ENCODE peak calls at places on chromosome 5, in nine cellular contexts. One of them, this sample, is unnamed.

GRCh38 chr5:100706796-100707195 is 171.6 kb downstream of the FAM174A start:
- DNase-seq in SJCRH30: peak
- DNase-seq in right lobe of liver: no peak
- DNase-seq in heart left ventricle: no peak
- DNase-seq in lower lobe of right lung: no peak
- DNase-seq in GM23248: peak
- DNase-seq in OCI-LY7: peak
- DNase-seq in cardiac fibroblast: peak
- DNase-seq in HCT116: no peak
- DNase-seq in this sample: no peak

GRCh38 chr5:119082691-119083090 is 11.8 kb downstream of the DMXL1 start:
- DNase-seq in SJCRH30: no peak
- DNase-seq in right lobe of liver: no peak
- DNase-seq in heart left ventricle: no peak
- DNase-seq in lower lobe of right lung: no peak
- DNase-seq in OCI-LY7: no peak
- DNase-seq in GM23248: no peak
- DNase-seq in cardiac fibroblast: no peak
- DNase-seq in HCT116: no peak
- DNase-seq in this sample: no peak

GRCh38 chr5:122810405-122810804 is 35.0 kb upstream of the SNX24 start:
- DNase-seq in heart left ventricle: no peak
- DNase-seq in cardiac fibroblast: no peak
- DNase-seq in OCI-LY7: no peak
- DNase-seq in GM23248: no peak
- DNase-seq in right lobe of liver: no peak
- DNase-seq in HCT116: no peak
- DNase-seq in SJCRH30: no peak
- DNase-seq in lower lobe of right lung: no peak
- DNase-seq in this sample: no peak

GRCh38 chr5:59525957-59526356 is 367.6 kb downstream of the PDE4D start:
- DNase-seq in lower lobe of right lung: no peak
- DNase-seq in heart left ventricle: no peak
- DNase-seq in cardiac fibroblast: peak
- DNase-seq in HCT116: no peak
- DNase-seq in right lobe of liver: no peak
- DNase-seq in SJCRH30: no peak
- DNase-seq in OCI-LY7: no peak
- DNase-seq in GM23248: peak
- DNase-seq in this sample: no peak

GRCh38 chr5:90366972-90367371 is 42.6 kb downstream of the CETN3 start:
- DNase-seq in SJCRH30: no peak
- DNase-seq in cardiac fibroblast: no peak
- DNase-seq in OCI-LY7: no peak
- DNase-seq in right lobe of liver: no peak
- DNase-seq in heart left ventricle: no peak
- DNase-seq in lower lobe of right lung: no peak
- DNase-seq in GM23248: no peak
- DNase-seq in HCT116: no peak
- DNase-seq in this sample: no peak

GRCh38 chr5:77103457-77103856 is 16.4 kb upstream of the ZBED3 start:
- DNase-seq in heart left ventricle: no peak
- DNase-seq in cardiac fibroblast: peak
- DNase-seq in GM23248: peak
- DNase-seq in lower lobe of right lung: no peak
- DNase-seq in HCT116: no peak
- DNase-seq in SJCRH30: no peak
- DNase-seq in right lobe of liver: peak
- DNase-seq in OCI-LY7: no peak
- DNase-seq in this sample: no peak

GRCh38 chr5:40429258-40430111 is 250.2 kb upstream of the PTGER4 start:
- DNase-seq in GM23248: peak
- DNase-seq in OCI-LY7: no peak
- DNase-seq in heart left ventricle: peak
- DNase-seq in HCT116: no peak
- DNase-seq in cardiac fibroblast: peak
- DNase-seq in right lobe of liver: no peak
- DNase-seq in lower lobe of right lung: no peak
- DNase-seq in SJCRH30: peak
- DNase-seq in this sample: no peak

GRCh38 chr5:164475339-164475977 is 970.0 kb downstream of the MAT2B start:
- DNase-seq in SJCRH30: peak
- DNase-seq in cardiac fibroblast: peak
- DNase-seq in lower lobe of right lung: no peak
- DNase-seq in GM23248: peak
- DNase-seq in right lobe of liver: no peak
- DNase-seq in heart left ventricle: no peak
- DNase-seq in HCT116: no peak
- DNase-seq in OCI-LY7: peak
- DNase-seq in this sample: no peak

GRCh38 chr5:17315710-17316221 is 98.3 kb downstream of the BASP1 start:
- DNase-seq in SJCRH30: no peak
- DNase-seq in GM23248: peak
- DNase-seq in HCT116: no peak
- DNase-seq in heart left ventricle: no peak
- DNase-seq in cardiac fibroblast: peak
- DNase-seq in right lobe of liver: no peak
- DNase-seq in lower lobe of right lung: no peak
- DNase-seq in OCI-LY7: no peak
- DNase-seq in this sample: no peak

GRCh38 chr5:93894471-93895354 is 153.3 kb upstream of the POU5F2 start:
- DNase-seq in HCT116: peak
- DNase-seq in right lobe of liver: no peak
- DNase-seq in GM23248: peak
- DNase-seq in OCI-LY7: no peak
- DNase-seq in heart left ventricle: no peak
- DNase-seq in SJCRH30: peak
- DNase-seq in cardiac fibroblast: peak
- DNase-seq in lower lobe of right lung: no peak
- DNase-seq in this sample: no peak

GRCh38 chr5:181039471-181039870 is 595 bp upstream of the BTNL9 start:
- DNase-seq in cardiac fibroblast: no peak
- DNase-seq in heart left ventricle: no peak
- DNase-seq in lower lobe of right lung: no peak
- DNase-seq in HCT116: no peak
- DNase-seq in GM23248: no peak
- DNase-seq in SJCRH30: no peak
- DNase-seq in right lobe of liver: no peak
- DNase-seq in OCI-LY7: no peak
- DNase-seq in this sample: no peak
- H3K4me3 ChIP-seq in cardiac fibroblast: no peak
- H3K4me3 ChIP-seq in heart left ventricle: peak
- H3K4me3 ChIP-seq in lower lobe of right lung: peak
- H3K4me3 ChIP-seq in HCT116: no peak
- H3K4me3 ChIP-seq in GM23248: no peak
- H3K4me3 ChIP-seq in SJCRH30: no peak
- H3K4me3 ChIP-seq in right lobe of liver: no peak
- H3K4me3 ChIP-seq in OCI-LY7: no peak
- H3K4me3 ChIP-seq in this sample: no peak

DNA sequence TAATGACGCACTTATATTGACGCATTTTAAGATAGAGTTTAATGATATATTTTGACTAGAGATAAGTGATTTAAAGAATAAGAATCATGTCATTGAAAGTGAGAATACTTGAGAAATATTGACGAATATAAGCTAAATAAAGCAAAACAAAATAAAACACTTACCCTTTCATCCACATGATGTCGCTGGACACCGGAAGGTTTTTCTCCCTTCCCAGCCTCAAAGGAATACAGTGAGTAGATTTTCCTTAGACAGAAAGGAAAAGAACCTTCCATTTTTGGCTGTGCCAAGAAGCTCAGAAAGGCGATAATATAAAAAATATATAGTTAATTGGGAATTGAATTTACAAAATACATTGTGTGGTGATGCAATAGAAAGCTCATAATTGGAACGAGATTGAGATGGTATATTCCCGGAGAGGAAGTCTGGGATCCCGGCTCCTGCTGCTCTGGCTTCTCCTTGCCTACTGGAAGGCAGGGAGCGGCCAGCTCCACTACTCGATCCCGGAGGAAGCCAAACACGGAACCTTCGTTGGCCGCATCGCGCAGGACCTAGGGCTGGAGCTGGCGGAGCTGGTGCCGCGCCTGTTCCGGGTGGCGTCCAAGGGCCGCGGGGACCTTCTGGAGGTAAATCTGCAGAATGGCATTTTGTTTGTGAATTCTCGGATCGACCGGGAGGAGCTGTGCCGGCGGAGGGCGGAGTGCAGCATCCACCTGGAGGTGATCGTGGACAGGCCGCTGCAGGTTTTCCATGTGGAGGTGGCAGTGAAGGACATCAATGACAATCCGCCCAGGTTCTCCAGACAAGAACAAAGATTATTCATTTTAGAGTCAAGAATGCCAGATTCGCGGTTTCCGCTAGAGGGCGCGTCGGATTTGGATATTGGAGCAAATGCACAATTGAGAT is at the start of gene PCDHA5:
- DNase-seq in OCI-LY7: peak
- DNase-seq in HCT116: no peak
- DNase-seq in SJCRH30: peak
- DNase-seq in cardiac fibroblast: peak
- DNase-seq in right lobe of liver: no peak
- DNase-seq in heart left ventricle: no peak
- DNase-seq in GM23248: peak
- DNase-seq in lower lobe of right lung: no peak
- DNase-seq in this sample: no peak
- H3K4me3 ChIP-seq in OCI-LY7: no peak
- H3K4me3 ChIP-seq in HCT116: no peak
- H3K4me3 ChIP-seq in SJCRH30: peak
- H3K4me3 ChIP-seq in cardiac fibroblast: no peak
- H3K4me3 ChIP-seq in right lobe of liver: no peak
- H3K4me3 ChIP-seq in heart left ventricle: peak
- H3K4me3 ChIP-seq in GM23248: no peak
- H3K4me3 ChIP-seq in lower lobe of right lung: peak
- H3K4me3 ChIP-seq in this sample: no peak

GRCh38 chr5:154646841-154647759 is 108.1 kb upstream of the LARP1 start:
- DNase-seq in cardiac fibroblast: peak
- DNase-seq in heart left ventricle: peak
- DNase-seq in GM23248: peak
- DNase-seq in lower lobe of right lung: peak
- DNase-seq in SJCRH30: no peak
- DNase-seq in OCI-LY7: no peak
- DNase-seq in right lobe of liver: peak
- DNase-seq in HCT116: no peak
- DNase-seq in this sample: no peak
- H3K4me3 ChIP-seq in cardiac fibroblast: peak
- H3K4me3 ChIP-seq in heart left ventricle: peak
- H3K4me3 ChIP-seq in GM23248: peak
- H3K4me3 ChIP-seq in lower lobe of right lung: peak
- H3K4me3 ChIP-seq in SJCRH30: no peak
- H3K4me3 ChIP-seq in OCI-LY7: no peak
- H3K4me3 ChIP-seq in right lobe of liver: peak
- H3K4me3 ChIP-seq in HCT116: no peak
- H3K4me3 ChIP-seq in this sample: peak

DNA sequence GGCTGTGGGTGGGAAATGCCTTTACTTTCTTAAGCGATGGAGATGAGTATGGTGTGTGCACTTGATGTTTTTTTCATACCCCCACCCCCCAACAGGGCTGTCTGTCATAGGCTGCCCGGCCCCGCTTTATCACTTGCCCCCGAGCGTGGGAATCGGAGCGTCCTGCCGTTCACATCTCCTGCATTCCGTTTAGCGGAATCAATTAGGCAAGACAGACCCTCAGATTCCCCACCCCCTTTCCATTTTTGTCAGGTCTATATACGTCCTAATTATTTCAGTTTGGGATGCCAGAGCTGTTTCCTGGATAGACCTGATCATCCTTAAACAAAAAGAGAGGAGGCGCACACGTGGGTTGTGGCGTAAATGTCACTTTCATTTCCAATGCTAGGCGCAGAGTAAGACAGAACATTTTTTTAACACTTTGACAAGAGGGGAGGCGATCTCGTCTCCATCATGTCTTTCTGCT is 217.2 kb downstream of the MEF2C start:
- DNase-seq in HCT116: no peak
- DNase-seq in GM23248: no peak
- DNase-seq in SJCRH30: no peak
- DNase-seq in right lobe of liver: no peak
- DNase-seq in OCI-LY7: no peak
- DNase-seq in heart left ventricle: no peak
- DNase-seq in cardiac fibroblast: no peak
- DNase-seq in lower lobe of right lung: no peak
- DNase-seq in this sample: no peak
- H3K4me3 ChIP-seq in HCT116: no peak
- H3K4me3 ChIP-seq in GM23248: no peak
- H3K4me3 ChIP-seq in SJCRH30: no peak
- H3K4me3 ChIP-seq in right lobe of liver: no peak
- H3K4me3 ChIP-seq in OCI-LY7: no peak
- H3K4me3 ChIP-seq in heart left ventricle: no peak
- H3K4me3 ChIP-seq in cardiac fibroblast: no peak
- H3K4me3 ChIP-seq in lower lobe of right lung: no peak
- H3K4me3 ChIP-seq in this sample: no peak

DNA sequence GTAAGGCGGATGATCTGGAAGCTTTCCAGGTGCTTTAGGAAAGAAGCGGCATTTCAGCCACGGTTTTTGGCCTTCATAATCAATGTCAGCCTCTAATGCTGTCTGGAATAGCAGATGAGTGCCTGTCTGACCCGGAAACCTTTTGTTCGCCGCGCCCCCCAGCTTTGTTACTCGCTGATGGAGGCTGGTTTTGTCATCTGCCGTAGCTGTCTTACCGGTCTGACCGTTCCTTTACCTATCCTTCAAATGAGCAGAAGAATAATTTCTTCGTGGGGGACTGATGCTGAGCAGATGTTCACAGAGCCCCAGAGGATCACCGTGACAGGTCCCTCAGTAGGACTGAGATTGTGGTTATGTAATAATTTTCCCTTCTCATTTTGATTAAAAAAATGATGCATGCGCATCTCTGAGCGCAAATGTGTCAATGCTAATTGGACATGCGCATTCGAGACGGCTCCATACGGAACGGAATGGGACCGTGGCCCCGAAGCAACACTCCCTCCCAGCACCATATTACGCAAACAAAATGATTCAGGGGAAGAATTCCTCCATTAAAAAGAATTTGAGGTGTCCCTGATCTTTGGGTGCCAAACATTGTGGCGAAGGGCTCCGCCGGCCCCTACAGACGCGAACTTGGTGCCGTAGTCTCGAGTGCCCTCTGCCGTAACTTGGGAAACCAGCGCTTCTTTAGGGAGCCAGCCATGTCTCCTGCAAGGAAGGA is 27.6 kb downstream of the TLX3 start:
- DNase-seq in lower lobe of right lung: no peak
- DNase-seq in heart left ventricle: peak
- DNase-seq in right lobe of liver: no peak
- DNase-seq in SJCRH30: no peak
- DNase-seq in cardiac fibroblast: peak
- DNase-seq in OCI-LY7: no peak
- DNase-seq in HCT116: peak
- DNase-seq in GM23248: peak
- DNase-seq in this sample: no peak
- H3K4me3 ChIP-seq in lower lobe of right lung: peak
- H3K4me3 ChIP-seq in heart left ventricle: peak
- H3K4me3 ChIP-seq in right lobe of liver: no peak
- H3K4me3 ChIP-seq in SJCRH30: no peak
- H3K4me3 ChIP-seq in cardiac fibroblast: peak
- H3K4me3 ChIP-seq in OCI-LY7: no peak
- H3K4me3 ChIP-seq in HCT116: peak
- H3K4me3 ChIP-seq in GM23248: peak
- H3K4me3 ChIP-seq in this sample: no peak

DNA sequence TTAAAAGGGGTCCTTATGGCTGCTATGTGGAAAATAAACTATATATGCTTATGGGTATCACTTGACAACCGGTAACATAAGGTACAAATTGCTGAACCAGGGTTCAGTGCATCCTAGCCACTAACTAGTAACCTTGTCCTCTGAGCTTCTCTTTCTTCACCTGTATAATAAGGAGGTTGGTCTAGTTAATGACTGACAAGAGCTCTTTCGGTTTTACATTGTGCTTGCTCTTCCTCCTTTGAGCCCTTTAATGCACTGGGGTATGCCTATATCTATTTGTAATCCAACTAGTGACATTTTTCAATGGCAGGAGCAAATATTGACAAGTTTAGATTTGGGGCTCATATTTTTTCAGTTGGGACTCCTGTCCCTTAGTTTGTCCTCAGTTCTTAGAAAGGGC is 66.1 kb downstream of the NPR3 start:
- DNase-seq in OCI-LY7: no peak
- DNase-seq in right lobe of liver: no peak
- DNase-seq in GM23248: no peak
- DNase-seq in SJCRH30: no peak
- DNase-seq in cardiac fibroblast: no peak
- DNase-seq in HCT116: no peak
- DNase-seq in lower lobe of right lung: no peak
- DNase-seq in heart left ventricle: no peak
- DNase-seq in this sample: no peak
- H3K4me3 ChIP-seq in OCI-LY7: no peak
- H3K4me3 ChIP-seq in right lobe of liver: no peak
- H3K4me3 ChIP-seq in GM23248: no peak
- H3K4me3 ChIP-seq in SJCRH30: no peak
- H3K4me3 ChIP-seq in cardiac fibroblast: no peak
- H3K4me3 ChIP-seq in HCT116: no peak
- H3K4me3 ChIP-seq in lower lobe of right lung: no peak
- H3K4me3 ChIP-seq in heart left ventricle: no peak
- H3K4me3 ChIP-seq in this sample: no peak

This sample was measured in vagina.